ENCODE peak calls at places on chromosome 3, in six cellular contexts. O, H, V, T, Q and J are unnamed samples.

GRCh38 chr3:58999779-59000170 is 50.0 kb downstream of the CFAP20DC start:
- DNase-seq in Q (no peak), O (no peak), H (no peak), V (no peak), T (no peak), J (no peak)

GRCh38 chr3:177286034-177286433 is 88.8 kb upstream of the TBL1XR1 start:
- DNase-seq in O (peak), H (no peak), V (no peak), Q (no peak), T (no peak), J (no peak)

GRCh38 chr3:42063886-42064285 is 27.3 kb upstream of the TRAK1 start:
- DNase-seq in H (no peak), Q (no peak), V (no peak), T (peak), O (peak), J (no peak)

GRCh38 chr3:7518471-7518870 is 657.6 kb downstream of the GRM7 start:
- DNase-seq in V (no peak), H (peak), O (no peak), Q (peak), T (peak), J (no peak)

GRCh38 chr3:17372811-17373210 is 369.6 kb downstream of the TBC1D5 start:
- DNase-seq in Q (peak), H (no peak), O (peak), V (no peak), T (no peak), J (no peak)

GRCh38 chr3:14863324-14864100 is 44.8 kb downstream of the FGD5 start:
- DNase-seq in Q (no peak), O (no peak), T (no peak), H (no peak), V (no peak), J (no peak)

GRCh38 chr3:62370112-62371031 is 3.0 kb downstream of the FEZF2 start:
- DNase-seq in Q (no peak), O (no peak), H (no peak), T (no peak), V (no peak), J (no peak)

GRCh38 chr3:20173844-20174410 is 12.1 kb downstream of the SGO1 start:
- DNase-seq in O (no peak), Q (no peak), H (no peak), V (no peak), T (no peak), J (no peak)

GRCh38 chr3:189941679-189942078 is 179.0 kb downstream of the P3H2 start:
- DNase-seq in O (peak), V (no peak), T (peak), H (no peak), Q (peak), J (no peak)

GRCh38 chr3:108420926-108421325 is 89.5 kb downstream of the MYH15 start:
- DNase-seq in T (peak), Q (peak), O (no peak), H (no peak), V (no peak), J (no peak)

GRCh38 chr3:149879872-149880271 is 66.9 kb downstream of the RNF13 start:
- DNase-seq in O (peak), V (peak), Q (peak), H (peak), T (peak), J (peak)

GRCh38 chr3:46334911-46335478 is 18.9 kb upstream of the CCR2 start:
- DNase-seq in O (no peak), Q (no peak), H (no peak), T (peak), V (no peak), J (no peak)

GRCh38 chr3:100796556-100796955 is 87.3 kb downstream of the TFG start:
- DNase-seq in Q (no peak), V (no peak), O (peak), T (peak), H (no peak), J (no peak)

GRCh38 chr3:105938101-105938500 is 69.3 kb upstream of the CBLB start:
- DNase-seq in H (peak), Q (no peak), T (peak), O (no peak), V (no peak), J (no peak)

GRCh38 chr3:177478170-177478859 is 281.0 kb upstream of the TBL1XR1 start:
- DNase-seq in O (peak), V (no peak), Q (peak), H (peak), T (peak), J (peak)

GRCh38 chr3:17258823-17259436 is 374.2 kb downstream of the PLCL2 start:
- DNase-seq in Q (peak), T (peak), O (peak), H (peak), V (no peak), J (no peak)

GRCh38 chr3:39716849-39717248 is 92.6 kb upstream of the MYRIP start:
- DNase-seq in H (no peak), T (no peak), O (no peak), V (no peak), Q (no peak), J (no peak)

GRCh38 chr3:123348471-123349200 is 100.3 kb downstream of the ADCY5 start:
- DNase-seq in V (no peak), H (no peak), T (no peak), Q (no peak), O (no peak), J (no peak)

GRCh38 chr3:143775401-143775970 is 72.8 kb downstream of the SLC9A9 start:
- DNase-seq in T (peak), V (no peak), Q (no peak), O (peak), H (no peak), J (no peak)

GRCh38 chr3:14806641-14807263 is 12.0 kb upstream of the FGD5 start:
- DNase-seq in Q (no peak), H (no peak), T (no peak), V (peak), O (no peak), J (no peak)

GRCh38 chr3:47781326-47781684 is 388 bp downstream of the SMARCC1 start:
- DNase-seq in O (peak), V (peak), T (no peak), Q (no peak), H (peak), J (no peak)

GRCh38 chr3:9862391-9863235 is 17.4 kb downstream of the CIDEC start:
- DNase-seq in Q (no peak), V (peak), T (peak), H (peak), O (peak), J (peak)

GRCh38 chr3:60199306-60199705 is 1051.9 kb downstream of the FHIT start:
- DNase-seq in V (no peak), T (no peak), Q (no peak), H (no peak), O (no peak), J (no peak)

GRCh38 chr3:152113992-152114651 is 154.6 kb upstream of the MBNL1 start:
- DNase-seq in T (no peak), Q (no peak), O (no peak), H (no peak), V (no peak), J (no peak)

GRCh38 chr3:13549513-13550256 is 760 bp downstream of the FBLN2 start:
- DNase-seq in Q (no peak), V (no peak), H (no peak), T (no peak), O (no peak), J (no peak)
- H3K4me3 ChIP-seq in Q (no peak), V (peak), H (peak), T (peak), O (no peak), J (peak)

GRCh38 chr3:178551916-178552321 is 15.7 kb downstream of the KCNMB2 start:
- DNase-seq in H (no peak), T (peak), O (no peak), Q (no peak), V (no peak), J (no peak)
- H3K4me3 ChIP-seq in H (peak), T (no peak), O (no peak), Q (no peak), V (peak), J (no peak)

GRCh38 chr3:138113309-138113708 is 2.1 kb downstream of the DZIP1L start:
- DNase-seq in T (peak), H (no peak), V (no peak), O (peak), Q (no peak), J (no peak)

GRCh38 chr3:138112362-138112761 is 3.0 kb downstream of the DZIP1L start:
- DNase-seq in T (no peak), V (no peak), O (no peak), H (no peak), Q (no peak), J (no peak)

GRCh38 chr3:138118863-138119766 is 3.7 kb upstream of the DZIP1L start:
- DNase-seq in V (peak), Q (peak), T (peak), H (peak), O (peak), J (peak)

GRCh38 chr3:138114988-138115971 is at the start of gene DZIP1L:
- DNase-seq in V (peak), O (peak), H (peak), T (peak), Q (peak), J (peak)

GRCh38 chr3:138114431-138114918 is 933 bp downstream of the DZIP1L start:
- DNase-seq in V (no peak), H (peak), T (peak), Q (no peak), O (peak), J (no peak)
- H3K4me3 ChIP-seq in V (peak), H (peak), T (peak), Q (peak), O (peak), J (peak)

GRCh38 chr3:69541823-69542264 is 156.0 kb upstream of the FRMD4B start:
- DNase-seq in O (no peak), T (peak), V (peak), Q (no peak), H (no peak), J (no peak)
- H3K4me3 ChIP-seq in O (peak), T (no peak), V (peak), Q (peak), H (peak), J (peak)

DNA sequence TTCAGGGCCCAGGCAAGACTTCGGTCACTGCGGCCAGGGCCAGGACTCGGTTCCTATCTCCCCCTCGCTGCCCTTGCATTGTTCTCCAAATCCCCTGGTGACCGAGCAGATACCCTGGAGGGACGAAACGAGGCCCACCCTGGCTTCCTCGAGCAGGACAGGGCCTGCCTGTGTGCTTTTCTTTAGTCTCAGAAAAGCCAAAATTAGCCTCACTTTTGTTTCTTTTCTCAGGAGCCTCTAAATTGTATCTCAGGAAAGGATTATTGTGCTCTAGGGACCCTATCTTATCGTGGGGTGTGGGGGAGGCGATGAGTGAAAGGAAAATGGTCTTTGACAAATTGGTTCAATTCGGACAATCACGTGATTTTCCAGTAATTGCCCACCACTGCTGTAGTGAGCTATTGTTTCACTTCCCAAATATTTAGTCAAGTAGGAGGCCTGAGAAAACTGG is 61.7 kb downstream of the TMEM44 start:
- DNase-seq in O (no peak), Q (no peak), V (no peak), H (peak), T (no peak), J (no peak)
- H3K4me3 ChIP-seq in O (no peak), Q (no peak), V (no peak), H (no peak), T (no peak), J (no peak)